ENCODE peak calls at places on chromosomes 5 and 9, in nine cellular contexts. I is pancreas; C is activated CD4-positive, CD25-positive, alpha-beta regulatory T cell; F is breast epithelium; M is cardiac fibroblast; E is neuronal stem cell; G is smooth muscle cell of the brain vasculature; N is kidney epithelial cell; J is D341Med. A is an unnamed sample.

GRCh38 chr9:87128008-87128623 is 180.8 kb upstream of the GAS1 start:
- DNase-seq in I (no peak), C (no peak), F (no peak), M (no peak), E (no peak), G (no peak), N (no peak), J (no peak), A (no peak)

GRCh38 chr5:179595916-179596315 is 27.6 kb downstream of the HNRNPH1 start:
- DNase-seq in I (no peak), C (no peak), F (no peak), M (no peak), E (no peak), G (no peak), N (no peak), J (no peak), A (no peak)

GRCh38 chr9:5899292-5899691 is 8.6 kb downstream of the MLANA start:
- DNase-seq in I (no peak), C (no peak), F (no peak), M (no peak), E (no peak), G (no peak), N (no peak), J (no peak), A (no peak)

GRCh38 chr5:133200256-133200655 is 148.4 kb downstream of the HSPA4 start:
- DNase-seq in I (no peak), C (no peak), F (no peak), M (no peak), E (no peak), G (no peak), N (no peak), J (no peak), A (no peak)

GRCh38 chr5:107011530-107012115 is 659.1 kb downstream of the EFNA5 start:
- DNase-seq in I (no peak), C (no peak), F (no peak), M (peak; percentile 2), E (no peak), G (no peak), N (no peak), J (no peak), A (no peak)

GRCh38 chr5:124812771-124813358 is 66.4 kb upstream of the ZNF608 start:
- DNase-seq in I (no peak), C (no peak), F (peak; percentile 31), M (no peak), E (no peak), G (no peak), N (no peak), J (no peak), A (no peak)

GRCh38 chr5:55294935-55295334 is 12.6 kb downstream of the DHX29 start:
- DNase-seq in I (no peak), C (no peak), F (no peak), M (no peak), E (no peak), G (no peak), N (no peak), J (no peak), A (no peak)

GRCh38 chr5:157066950-157067349 is 8.0 kb upstream of the HAVCR1 start:
- DNase-seq in I (no peak), C (no peak), F (no peak), M (no peak), E (no peak), G (no peak), N (no peak), J (no peak), A (no peak)

GRCh38 chr5:159051431-159052281 is 48.1 kb downstream of the EBF1 start:
- DNase-seq in I (peak; percentile 30), C (no peak), F (no peak), M (peak; percentile 43), E (no peak), G (no peak), N (no peak), J (peak; percentile 72), A (no peak)

GRCh38 chr5:169350759-169351240 is 49.9 kb upstream of the SLIT3 start:
- DNase-seq in I (no peak), C (no peak), F (peak; percentile 55), M (peak; percentile 94), E (no peak), G (peak; percentile 17), N (peak; percentile 99), J (no peak), A (peak; percentile 97)

GRCh38 chr9:136743639-136744211 is 985 bp upstream of the LCN10 start:
- DNase-seq in I (no peak), C (no peak), F (no peak), M (no peak), E (no peak), G (no peak), N (no peak), J (no peak), A (no peak)

GRCh38 chr9:22446950-22447606 is 454 bp downstream of the DMRTA1 start:
- DNase-seq in I (peak; percentile 71), C (peak; percentile 3), F (no peak), M (peak; percentile 24), E (peak; percentile 74), G (peak; percentile 4), N (no peak), J (peak; percentile 79), A (no peak)

GRCh38 chr9:94945191-94946144 is 219.0 kb downstream of the AOPEP start:
- DNase-seq in I (no peak), C (no peak), F (no peak), M (peak; percentile 68), E (no peak), G (no peak), N (peak; percentile 72), J (no peak), A (peak; percentile 16)

GRCh38 chr5:66959668-66960067 is 236.9 kb downstream of the CD180 start:
- DNase-seq in I (no peak), C (no peak), F (no peak), M (peak; percentile 15), E (no peak), G (no peak), N (no peak), J (no peak), A (no peak)

GRCh38 chr5:80837679-80838078 is 122.5 kb upstream of the RASGRF2 start:
- DNase-seq in I (no peak), C (no peak), F (no peak), M (no peak), E (no peak), G (no peak), N (no peak), J (no peak), A (no peak)

GRCh38 chr9:106892632-106893031 is 29.7 kb downstream of the ZNF462 start:
- DNase-seq in I (no peak), C (no peak), F (peak; percentile 93), M (peak; percentile 95), E (peak; percentile 47), G (peak; percentile 79), N (peak; percentile 90), J (no peak), A (peak; percentile 93)

GRCh38 chr5:149049371-149049781 is 13.5 kb downstream of the SH3TC2 start:
- DNase-seq in I (no peak), C (no peak), F (no peak), M (no peak), E (no peak), G (no peak), N (no peak), J (no peak), A (peak; percentile 66)

GRCh38 chr5:43305948-43306563 is 7.2 kb downstream of the HMGCS1 start:
- DNase-seq in I (no peak), C (no peak), F (no peak), M (peak; percentile 79), E (no peak), G (no peak), N (no peak), J (no peak), A (no peak)

GRCh38 chr9:85872444-85872843 is 68.5 kb upstream of the NAA35 start:
- DNase-seq in I (no peak), C (no peak), F (no peak), M (no peak), E (no peak), G (no peak), N (no peak), J (no peak), A (no peak)

GRCh38 chr9:132833451-132834130 is 44.5 kb downstream of the AK8 start:
- DNase-seq in I (no peak), C (no peak), F (no peak), M (no peak), E (no peak), G (no peak), N (no peak), J (no peak), A (no peak)

GRCh38 chr5:132607133-132607532 is 50.4 kb downstream of the RAD50 start:
- DNase-seq in I (no peak), C (no peak), F (no peak), M (no peak), E (no peak), G (no peak), N (no peak), J (no peak), A (no peak)

GRCh38 chr9:128141604-128142003 is 7.6 kb upstream of the LCN2 start:
- DNase-seq in I (no peak), C (no peak), F (no peak), M (no peak), E (no peak), G (no peak), N (no peak), J (no peak), A (no peak)

GRCh38 chr9:78881295-78881694 is 584.4 kb downstream of the PSAT1 start:
- DNase-seq in I (no peak), C (no peak), F (no peak), M (no peak), E (no peak), G (no peak), N (no peak), J (no peak), A (no peak)

GRCh38 chr9:101119206-101119819 is 90.8 kb downstream of the PLPPR1 start:
- DNase-seq in I (peak; percentile 60), C (no peak), F (no peak), M (peak; percentile 10), E (peak; percentile 51), G (no peak), N (no peak), J (peak; percentile 88), A (no peak)

GRCh38 chr5:126780165-126780827 is 3.4 kb downstream of the LMNB1 start:
- DNase-seq in I (no peak), C (peak; percentile 7), F (no peak), M (peak; percentile 85), E (peak; percentile 39), G (peak; percentile 52), N (no peak), J (peak; percentile 51), A (peak; percentile 39)

GRCh38 chr9:134858051-134858841 is 22.4 kb upstream of the FCN2 start:
- DNase-seq in I (no peak), C (no peak), F (peak; percentile 71), M (peak; percentile 31), E (no peak), G (no peak), N (no peak), J (no peak), A (no peak)

GRCh38 chr9:79184821-79185220 is 386.9 kb upstream of the TLE4 start:
- DNase-seq in I (no peak), C (no peak), F (no peak), M (no peak), E (no peak), G (no peak), N (no peak), J (no peak), A (no peak)

GRCh38 chr5:32506809-32507208 is 62.3 kb upstream of the ZFR start:
- DNase-seq in I (no peak), C (no peak), F (no peak), M (peak; percentile 60), E (no peak), G (no peak), N (no peak), J (no peak), A (no peak)

GRCh38 chr9:27073841-27074728 is 34.9 kb upstream of the TEK start:
- DNase-seq in I (no peak), C (no peak), F (no peak), M (no peak), E (no peak), G (no peak), N (no peak), J (no peak), A (no peak)

GRCh38 chr9:81595887-81596558 is 93.3 kb downstream of the TLE1 start:
- DNase-seq in I (no peak), C (no peak), F (no peak), M (no peak), E (no peak), G (no peak), N (no peak), J (peak; percentile 56), A (no peak)

GRCh38 chr5:163350083-163350482 is 87.3 kb upstream of the CCNG1 start:
- DNase-seq in I (no peak), C (no peak), F (no peak), M (peak; percentile 60), E (no peak), G (no peak), N (no peak), J (no peak), A (no peak)

A was measured in retinal pigment epithelial cell.